ENCODE peak calls at places on chromosomes 7 and 10, in eight cellular contexts. B is NCI-H187 treated with DMSO at 0.1 percent for 48 hours; J is COR-L47; Z is SW480; W is stromal cell of bone marrow; R is psoas muscle; G is RWPE1; C is activated CD4-positive, CD25-positive, alpha-beta regulatory T cell treated with anti-CD3 and anti-CD28 coated beads, Interleukin-2, amount 50 U/mL, for 72 hours. S is an unnamed sample.
A peak's percentile ranks its signal among the peaks of the same experiment; 100 is the strongest.

GRCh38 chr10:94005050-94005449 is 11.3 kb downstream of the PLCE1 start:
- DNase-seq in W (no peak), J (no peak), G (peak; percentile 27), C (no peak), B (no peak), R (no peak), Z (no peak), S (no peak)

GRCh38 chr7:106865130-106866115 is at the start of gene PIK3CG:
- DNase-seq in B (no peak), G (no peak), W (no peak), C (no peak), R (no peak), Z (no peak), J (no peak), S (no peak)

GRCh38 chr7:125516194-125516593 is 586.6 kb upstream of the POT1 start:
- DNase-seq in B (peak; percentile 96), J (no peak), C (no peak), G (no peak), Z (no peak), W (no peak), R (no peak), S (no peak)

GRCh38 chr7:41869091-41869490 is 166.2 kb upstream of the INHBA start:
- DNase-seq in J (no peak), R (no peak), G (peak; percentile 56), C (no peak), B (no peak), W (peak; percentile 62), Z (no peak), S (no peak)

GRCh38 chr10:63605568-63605967 is 84.4 kb downstream of the REEP3 start:
- DNase-seq in B (no peak), G (no peak), J (no peak), R (no peak), Z (peak; percentile 31), C (no peak), W (no peak), S (no peak)

GRCh38 chr7:158945514-158945913 is 89.2 kb downstream of the DYNC2I1 start:
- DNase-seq in J (no peak), C (no peak), Z (no peak), B (no peak), R (no peak), W (no peak), G (no peak), S (no peak)

GRCh38 chr7:139362302-139362701 is 2.6 kb downstream of the LUC7L2 start:
- DNase-seq in Z (peak; percentile 17), B (no peak), G (peak; percentile 26), C (no peak), W (no peak), J (no peak), R (no peak), S (no peak)

GRCh38 chr7:108335264-108335918 is 120.8 kb downstream of the NRCAM start:
- DNase-seq in G (no peak), B (peak; percentile 77), R (no peak), Z (no peak), C (no peak), J (peak; percentile 75), W (no peak), S (no peak)

GRCh38 chr7:11529382-11529781 is 302.6 kb downstream of the THSD7A start:
- DNase-seq in C (no peak), B (no peak), J (no peak), Z (no peak), W (no peak), R (no peak), G (no peak), S (no peak)

GRCh38 chr10:116777006-116777405 is 34.6 kb upstream of the HSPA12A start:
- DNase-seq in J (no peak), B (no peak), C (no peak), G (no peak), R (no peak), Z (no peak), W (no peak), S (no peak)

GRCh38 chr10:24811906-24812305 is 88.2 kb upstream of the ARHGAP21 start:
- DNase-seq in W (no peak), J (no peak), G (no peak), C (no peak), Z (peak; percentile 24), R (no peak), B (no peak), S (no peak)

GRCh38 chr7:133484135-133484534 is 231.3 kb downstream of the EXOC4 start:
- DNase-seq in W (no peak), G (peak; percentile 43), C (no peak), Z (peak; percentile 75), R (no peak), J (no peak), B (no peak), S (no peak)

GRCh38 chr7:30170460-30171197 is 35.8 kb downstream of the MTURN start:
- DNase-seq in W (no peak), J (no peak), R (no peak), Z (no peak), G (no peak), B (no peak), C (no peak), S (no peak)

GRCh38 chr7:67590649-67591048 is 594.0 kb downstream of the TYW1 start:
- DNase-seq in B (no peak), J (no peak), W (no peak), C (no peak), G (no peak), Z (no peak), R (no peak), S (no peak)

GRCh38 chr7:77982926-77983550 is 184.5 kb downstream of the PHTF2 start:
- DNase-seq in B (no peak), Z (no peak), C (no peak), R (no peak), J (no peak), G (peak; percentile 13), W (no peak), S (no peak)

GRCh38 chr10:14191871-14192270 is 138.9 kb downstream of the FRMD4A start:
- DNase-seq in C (no peak), J (no peak), W (no peak), R (no peak), Z (no peak), G (no peak), B (no peak), S (no peak)

S was measured in CMK.